ENCODE peak calls at places on chromosomes 13 and 19, in five cellular contexts. G, B, I, C and Z are unnamed samples.
A peak's percentile ranks its signal among the peaks of the same experiment; 100 is the strongest.

GRCh38 chr19:33806434-33806881 is 9.8 kb downstream of the KCTD15 start:
- DNase-seq in G (no peak), B (no peak), I (no peak), C (no peak), Z (no peak)

GRCh38 chr19:43700368-43701015 is 15.4 kb upstream of the IRGC start:
- DNase-seq in G (no peak), B (no peak), I (peak; percentile 84), C (no peak), Z (peak; percentile 86)

GRCh38 chr19:961866-962620 is 22.1 kb upstream of the WDR18 start:
- DNase-seq in G (no peak), B (no peak), I (peak; percentile 68), C (no peak), Z (no peak)

GRCh38 chr13:28037399-28037798 is 48.9 kb upstream of the URAD start:
- DNase-seq in G (no peak), B (no peak), I (peak; percentile 57), C (no peak), Z (no peak)

GRCh38 chr19:5623397-5624153 is 692 bp downstream of the SAFB start:
- DNase-seq in G (no peak), B (no peak), I (no peak), C (peak; percentile 47), Z (peak; percentile 20)

GRCh38 chr13:24539500-24540165 is 27.1 kb upstream of the PARP4 start:
- DNase-seq in G (no peak), B (no peak), I (no peak), C (no peak), Z (no peak)

GRCh38 chr19:2962018-2962670 is 15.2 kb upstream of the TLE6 start:
- DNase-seq in G (peak; percentile 56), B (no peak), I (peak; percentile 89), C (peak; percentile 83), Z (peak; percentile 56)

GRCh38 chr19:52664461-52664860 is 26.3 kb upstream of the ZNF83 start:
- DNase-seq in G (peak; percentile 63), B (no peak), I (no peak), C (no peak), Z (no peak)

GRCh38 chr13:44759222-44759721 is 183.1 kb upstream of the TSC22D1 start:
- DNase-seq in G (no peak), B (no peak), I (no peak), C (peak; percentile 49), Z (no peak)

GRCh38 chr19:6678690-6679109 is 8.7 kb upstream of the TNFSF14 start:
- DNase-seq in G (no peak), B (no peak), I (no peak), C (no peak), Z (peak; percentile 9)

GRCh38 chr19:6238256-6238642 is 41.5 kb downstream of the MLLT1 start:
- DNase-seq in G (no peak), B (no peak), I (no peak), C (no peak), Z (no peak)

GRCh38 chr13:98910501-98910951 is 67.3 kb downstream of the DOCK9 start:
- DNase-seq in G (no peak), B (no peak), I (peak; percentile 70), C (peak; percentile 69), Z (peak; percentile 54)

GRCh38 chr19:6894313-6894712 is 6.9 kb downstream of the ADGRE1 start:
- DNase-seq in G (no peak), B (no peak), I (no peak), C (no peak), Z (no peak)

GRCh38 chr13:113297370-113297871 is 382 bp downstream of the LAMP1 start:
- DNase-seq in G (peak; percentile 58), B (no peak), I (no peak), C (no peak), Z (no peak)

GRCh38 chr13:109158383-109158782 is 529.0 kb downstream of the MYO16 start:
- DNase-seq in G (no peak), B (no peak), I (no peak), C (no peak), Z (no peak)

GRCh38 chr13:26531751-26532150 is 25.7 kb upstream of the WASF3 start:
- DNase-seq in G (no peak), B (no peak), I (no peak), C (no peak), Z (no peak)

GRCh38 chr13:113453962-113454361 is 674 bp upstream of the ADPRHL1 start:
- DNase-seq in G (peak; percentile 5), B (no peak), I (no peak), C (no peak), Z (peak; percentile 90)

GRCh38 chr13:33218426-33218825 is 67.1 kb downstream of the STARD13 start:
- DNase-seq in G (no peak), B (no peak), I (no peak), C (no peak), Z (no peak)

GRCh38 chr19:16702123-16702522 is 17.5 kb upstream of the NWD1 start:
- DNase-seq in G (no peak), B (no peak), I (peak; percentile 66), C (no peak), Z (peak; percentile 88)

GRCh38 chr13:41802033-41802683 is 158.8 kb downstream of the VWA8 start:
- DNase-seq in G (no peak), B (no peak), I (no peak), C (no peak), Z (peak; percentile 11)

GRCh38 chr13:71499235-71499634 is 367.8 kb downstream of the DACH1 start:
- DNase-seq in G (no peak), B (no peak), I (no peak), C (no peak), Z (no peak)

GRCh38 chr13:50309200-50309848 is 294.1 kb downstream of the KCNRG start:
- DNase-seq in G (no peak), B (no peak), I (no peak), C (no peak), Z (no peak)

GRCh38 chr19:13461536-13461935 is 44.7 kb downstream of the CACNA1A start:
- DNase-seq in G (no peak), B (no peak), I (no peak), C (peak; percentile 46), Z (no peak)

GRCh38 chr19:13460045-13460444 is 46.2 kb downstream of the CACNA1A start:
- DNase-seq in G (no peak), B (no peak), I (no peak), C (peak; percentile 56), Z (no peak)

GRCh38 chr19:13463296-13463695 is 43.0 kb downstream of the CACNA1A start:
- DNase-seq in G (no peak), B (no peak), I (peak; percentile 15), C (peak; percentile 88), Z (peak; percentile 34)

DNA sequence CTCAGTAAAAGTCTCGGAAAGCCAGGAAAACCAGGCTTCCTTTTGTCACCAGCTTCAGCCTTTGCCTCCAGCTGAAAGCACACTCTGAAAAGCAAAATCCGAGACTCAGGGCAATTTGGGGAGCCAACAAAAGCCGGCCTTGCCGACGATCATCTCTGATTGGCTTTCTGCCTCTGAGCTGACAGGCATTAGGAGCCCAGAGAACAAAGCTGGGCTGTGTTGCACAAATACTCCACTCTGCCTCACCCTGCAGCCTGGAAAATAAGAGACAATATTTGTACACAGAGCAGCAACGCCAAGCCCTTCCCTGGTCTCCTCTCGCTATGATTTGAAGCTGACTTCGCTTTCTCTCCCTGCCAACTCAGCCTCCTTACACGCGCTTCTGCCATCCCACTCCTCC is 46.9 kb downstream of the CACNA1A start:
- DNase-seq in G (no peak), B (no peak), I (no peak), C (peak; percentile 46), Z (no peak)
- H3K4me3 ChIP-seq in G (no peak overlapping the region), B (no peak overlapping the region), I (no peak overlapping the region), C (no peak overlapping the region), Z (no peak overlapping the region)

GRCh38 chr19:8342316-8342683 is 762 bp downstream of the KANK3 start:
- DNase-seq in G (no peak), B (no peak), I (no peak), C (peak; percentile 66), Z (no peak)

GRCh38 chr19:8337728-8338127 is 5.3 kb downstream of the KANK3 start:
- DNase-seq in G (no peak), B (no peak), I (no peak), C (peak; percentile 40), Z (no peak)

GRCh38 chr19:8338835-8339234 is 4.2 kb downstream of the KANK3 start:
- DNase-seq in G (no peak), B (no peak), I (no peak), C (peak; percentile 74), Z (no peak)

GRCh38 chr19:8342684-8343482 is at the start of gene KANK3:
- DNase-seq in G (peak; percentile 98), B (peak; percentile 60), I (peak; percentile 90), C (peak; percentile 100), Z (peak; percentile 96)

DNA sequence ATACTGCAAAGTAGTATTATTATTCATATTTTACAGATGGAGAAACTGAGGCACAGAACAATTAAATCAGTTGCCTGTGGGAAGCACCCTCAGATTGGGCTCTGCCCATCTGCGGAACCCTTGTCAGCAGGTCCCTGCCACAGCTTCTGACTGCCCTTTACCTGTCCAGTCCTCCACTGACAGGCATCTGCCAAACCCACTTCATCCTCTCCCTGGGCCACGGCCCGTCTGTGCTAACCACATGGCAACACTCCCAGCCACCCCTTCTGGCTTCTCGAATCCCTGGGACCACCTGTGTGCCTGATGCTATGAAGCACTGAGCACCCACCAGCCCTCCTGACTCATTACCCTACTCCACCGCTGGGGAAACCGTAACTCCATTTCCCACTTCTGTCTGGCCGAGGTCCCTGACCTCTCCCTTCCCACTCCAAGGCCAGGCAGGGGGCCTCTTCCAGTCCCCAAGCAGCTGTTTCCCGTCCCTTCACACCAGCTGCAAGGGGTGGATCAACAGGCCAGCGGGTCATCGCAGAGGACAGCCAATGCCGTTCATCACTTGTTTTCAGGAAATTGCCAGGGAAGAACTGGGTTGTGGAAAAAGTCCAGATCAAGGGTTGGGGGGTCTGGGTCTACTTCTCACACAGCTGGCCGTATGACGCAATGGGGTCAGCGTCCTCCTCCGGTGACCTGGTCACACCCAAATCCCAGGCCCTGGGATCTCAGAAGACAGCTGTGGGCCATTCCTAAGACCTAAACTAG is 2.5 kb downstream of the KANK3 start:
- DNase-seq in G (no peak), B (no peak), I (no peak), C (peak; percentile 82), Z (no peak)
- TF ChIP-seq CTCF in G (no peak), B (peak; percentile 19), I (peak; percentile 13), C (peak; percentile 58), Z (no peak)

GRCh38 chr19:45953676-45954075 is 20.0 kb downstream of the NOVA2 start:
- DNase-seq in G (no peak), B (no peak), I (no peak), C (no peak), Z (no peak)
- H3K4me3 ChIP-seq in G (no peak overlapping the region), B (no peak overlapping the region), I (no peak overlapping the region), C (peak overlapping the region; percentile 82), Z (no peak overlapping the region)

DNA sequence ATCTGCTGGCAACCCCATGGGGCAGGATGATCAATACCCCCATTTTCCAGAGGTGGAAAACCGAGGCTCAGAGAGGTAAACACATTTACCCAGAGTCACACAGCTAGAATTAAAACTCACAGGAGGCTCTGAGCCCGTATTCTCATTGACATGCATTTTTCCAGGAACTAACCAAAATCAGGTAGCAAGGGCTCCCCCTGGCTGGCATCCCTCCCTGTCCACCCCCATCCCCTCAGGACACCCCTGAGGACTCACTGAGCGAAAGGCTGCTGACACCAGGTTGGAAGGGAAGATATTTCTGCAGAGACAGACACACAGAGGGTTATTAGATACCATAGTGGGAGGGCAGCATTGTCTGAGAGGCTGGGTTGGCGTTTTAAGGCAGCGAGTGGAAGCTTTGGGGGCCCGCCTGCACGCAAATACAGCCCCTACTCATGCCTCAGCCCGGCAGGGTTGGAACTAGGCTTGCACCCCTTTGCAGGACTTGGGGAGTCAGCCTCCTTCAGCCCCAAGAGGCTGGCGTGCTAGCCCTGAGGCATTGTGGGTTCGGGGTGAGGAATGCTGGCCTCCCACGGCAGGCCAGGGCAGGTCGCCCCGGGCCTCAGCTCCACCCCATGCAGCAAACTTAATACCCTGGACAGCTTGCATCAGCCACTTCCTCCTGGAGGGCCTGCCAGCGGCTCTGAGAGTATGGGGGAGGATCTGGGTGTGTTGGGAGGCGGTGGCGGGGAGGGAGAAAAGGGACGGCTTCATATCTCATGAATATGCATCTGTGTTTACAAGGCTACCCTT is 3.9 kb downstream of the SLC1A5 start:
- DNase-seq in G (peak; percentile 78), B (no peak), I (peak; percentile 95), C (peak; percentile 92), Z (no peak)
- TF ChIP-seq CTCF in G (no peak), B (no peak), I (peak; percentile 33), C (peak; percentile 64), Z (peak; percentile 28)